ENCODE peak calls at places on chromosomes 3 and 15, in seven cellular contexts. L is stomach, V is tibial nerve, W is A549, G is HepG2, X is ovary, I is suprapubic skin. P is an unnamed sample.
A peak's percentile ranks its signal among the peaks of the same experiment; 100 is the strongest.

GRCh38 chr3:128665362-128666021 is 14.9 kb upstream of the RPN1 start:
- DNase-seq in L (no peak), V (no peak), W (peak; percentile 31), G (no peak), X (no peak), I (no peak), P (no peak)

GRCh38 chr3:168165390-168166269 is 69.9 kb upstream of the GOLIM4 start:
- DNase-seq in L (peak; percentile 66), V (peak; percentile 83), W (peak; percentile 66), G (peak; percentile 73), X (no peak), I (peak; percentile 73), P (no peak)

GRCh38 chr15:65329991-65330735 is 25.7 kb downstream of the RNU5B-1 start:
- DNase-seq in L (no peak), V (no peak), W (no peak), G (no peak), X (peak; percentile 55), I (no peak), P (no peak)

GRCh38 chr15:90836296-90836871 is 32.0 kb upstream of the FURIN start:
- DNase-seq in L (no peak), V (no peak), W (peak; percentile 53), G (peak; percentile 53), X (no peak), I (no peak), P (no peak)

GRCh38 chr3:48409291-48410201 is 20.3 kb downstream of the PLXNB1 start:
- DNase-seq in L (no peak), V (no peak), W (no peak), G (no peak), X (no peak), I (peak; percentile 61), P (peak; percentile 70)

GRCh38 chr3:55873523-55874254 is 386.6 kb upstream of the WNT5A start:
- DNase-seq in L (no peak), V (no peak), W (peak; percentile 76), G (peak; percentile 4), X (no peak), I (no peak), P (no peak)

GRCh38 chr15:63221346-63221745 is 31.9 kb downstream of the RAB8B start:
- DNase-seq in L (no peak), V (no peak), W (no peak), G (no peak), X (no peak), I (no peak), P (no peak)

GRCh38 chr3:124741027-124741426 is 10.8 kb downstream of the UMPS start:
- DNase-seq in L (no peak), V (no peak), W (no peak), G (no peak), X (no peak), I (no peak), P (no peak)

GRCh38 chr3:2856062-2856792 is 253.9 kb downstream of the IL5RA start:
- DNase-seq in L (no peak), V (no peak), W (no peak), G (no peak), X (no peak), I (no peak), P (no peak)

GRCh38 chr3:173737167-173737808 is 339.7 kb downstream of the NLGN1 start:
- DNase-seq in L (no peak), V (no peak), W (no peak), G (no peak), X (no peak), I (no peak), P (no peak)

GRCh38 chr3:43505351-43505750 is 116.5 kb downstream of the ANO10 start:
- DNase-seq in L (no peak), V (no peak), W (no peak), G (no peak), X (no peak), I (no peak), P (no peak)

GRCh38 chr15:47507221-47507985 is 209.9 kb upstream of the SEMA6D start:
- DNase-seq in L (no peak), V (no peak), W (no peak), G (no peak), X (no peak), I (no peak), P (no peak)

GRCh38 chr3:33722186-33722585 is 4.1 kb upstream of the CLASP2 start:
- DNase-seq in L (no peak), V (no peak), W (no peak), G (no peak), X (no peak), I (no peak), P (no peak)

GRCh38 chr3:10519236-10519635 is 13.8 kb upstream of the ATP2B2 start:
- DNase-seq in L (peak; percentile 8), V (no peak), W (no peak), G (no peak), X (peak; percentile 4), I (peak; percentile 15), P (peak; percentile 7)

GRCh38 chr15:99509686-99510461 is 55.9 kb upstream of the MEF2A start:
- DNase-seq in L (no peak), V (no peak), W (no peak), G (no peak), X (no peak), I (no peak), P (no peak)

GRCh38 chr3:105661461-105661860 is 207.4 kb downstream of the CBLB start:
- DNase-seq in L (no peak), V (no peak), W (no peak), G (no peak), X (no peak), I (no peak), P (no peak)

GRCh38 chr3:128996741-128997140 is 2.9 kb upstream of the CFAP92 start:
- DNase-seq in L (no peak), V (no peak), W (no peak), G (no peak), X (no peak), I (no peak), P (no peak)

GRCh38 chr3:22759636-22760310 is 443.4 kb upstream of the UBE2E2 start:
- DNase-seq in L (no peak), V (no peak), W (no peak), G (no peak), X (no peak), I (no peak), P (no peak)

GRCh38 chr3:140151321-140151720 is 216.3 kb downstream of the CLSTN2 start:
- DNase-seq in L (no peak), V (no peak), W (no peak), G (no peak), X (no peak), I (no peak), P (no peak)

GRCh38 chr15:79924379-79924778 is 27.6 kb upstream of the MTHFS start:
- DNase-seq in L (no peak), V (no peak), W (no peak), G (no peak), X (peak; percentile 49), I (no peak), P (peak; percentile 82)

GRCh38 chr15:79919749-79920511 is 23.1 kb upstream of the MTHFS start:
- DNase-seq in L (no peak), V (no peak), W (no peak), G (no peak), X (no peak), I (no peak), P (no peak)

GRCh38 chr15:79923515-79924169 is 26.8 kb upstream of the MTHFS start:
- DNase-seq in L (peak; percentile 97), V (peak; percentile 84), W (peak; percentile 99), G (peak; percentile 93), X (peak; percentile 95), I (peak; percentile 94), P (peak; percentile 99)

GRCh38 chr15:79922512-79923067 is 25.8 kb upstream of the MTHFS start:
- DNase-seq in L (no peak), V (no peak), W (no peak), G (no peak), X (no peak), I (no peak), P (no peak)

GRCh38 chr15:79923068-79923514 is 26.3 kb upstream of the MTHFS start:
- DNase-seq in L (peak; percentile 63), V (peak; percentile 14), W (peak; percentile 69), G (peak; percentile 40), X (peak; percentile 69), I (peak; percentile 77), P (peak; percentile 80)
- TF ChIP-seq POLR2A in L (no peak), V (no peak), W (peak; percentile 4), G (no peak), X (no peak), I (no peak), P (no peak)

DNA sequence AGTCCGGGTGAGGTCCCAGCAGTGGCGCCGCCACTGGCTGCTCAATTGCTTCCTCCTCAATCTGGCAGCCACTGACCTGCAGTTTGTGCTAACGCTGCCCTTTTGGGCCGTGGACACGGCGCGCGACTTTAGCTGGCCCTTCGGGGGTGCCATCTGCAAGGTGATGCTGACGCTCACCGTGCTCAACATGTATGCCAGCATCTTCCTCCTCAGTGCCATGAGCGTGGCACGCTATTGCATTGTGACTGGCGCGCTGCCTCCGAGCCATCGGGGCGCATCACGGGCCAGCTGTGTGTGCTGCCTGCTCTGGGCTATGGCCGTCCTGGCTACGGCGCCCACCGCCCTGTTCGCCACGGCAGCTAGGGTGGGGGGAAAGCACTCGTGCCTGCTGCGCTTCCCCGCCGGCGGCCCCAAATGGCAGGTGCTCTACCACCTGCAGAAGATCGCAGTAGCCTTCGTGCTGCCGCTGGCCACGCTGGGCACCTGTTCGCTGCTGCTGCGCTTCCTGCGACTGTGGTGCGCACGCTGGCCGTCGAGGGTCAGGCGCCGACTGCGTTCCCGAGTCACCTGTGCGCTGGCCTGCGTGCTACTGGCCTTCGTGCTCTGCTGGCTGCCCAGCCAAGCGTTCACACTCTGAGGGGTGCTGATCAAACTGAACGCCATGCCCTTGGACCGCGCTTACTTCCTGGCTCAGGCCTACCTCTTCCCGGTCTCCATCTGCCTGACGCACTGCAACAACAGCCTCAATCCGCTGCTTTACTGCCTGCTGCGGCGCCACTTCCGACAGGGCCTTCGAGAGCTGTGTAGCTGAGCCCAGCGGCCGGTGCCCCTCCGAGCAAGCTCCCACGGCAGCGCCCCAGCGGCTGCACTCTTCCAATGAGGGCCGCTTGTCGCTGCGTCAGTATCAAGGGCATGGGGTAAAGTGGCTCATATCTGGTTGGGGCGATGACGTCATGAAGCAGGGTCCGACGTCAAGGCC is 20.3 kb upstream of the ADAMTS7 start:
- DNase-seq in L (no peak), V (no peak), W (no peak), G (no peak), X (no peak), I (no peak), P (peak; percentile 82)
- H3K4me3 ChIP-seq in L (no peak overlapping the region), V (no peak overlapping the region), W (no peak overlapping the region), G (no peak overlapping the region), X (no peak overlapping the region), I (no peak overlapping the region), P (no peak overlapping the region)

GRCh38 chr3:120673116-120673515 is 8.9 kb downstream of the HGD start:
- DNase-seq in L (peak; percentile 29), V (no peak), W (no peak), G (no peak), X (no peak), I (no peak), P (no peak)
- TF ChIP-seq EP300 in L (no peak), V (no peak), W (no peak), G (no peak), X (no peak), I (no peak), P (no peak)

DNA sequence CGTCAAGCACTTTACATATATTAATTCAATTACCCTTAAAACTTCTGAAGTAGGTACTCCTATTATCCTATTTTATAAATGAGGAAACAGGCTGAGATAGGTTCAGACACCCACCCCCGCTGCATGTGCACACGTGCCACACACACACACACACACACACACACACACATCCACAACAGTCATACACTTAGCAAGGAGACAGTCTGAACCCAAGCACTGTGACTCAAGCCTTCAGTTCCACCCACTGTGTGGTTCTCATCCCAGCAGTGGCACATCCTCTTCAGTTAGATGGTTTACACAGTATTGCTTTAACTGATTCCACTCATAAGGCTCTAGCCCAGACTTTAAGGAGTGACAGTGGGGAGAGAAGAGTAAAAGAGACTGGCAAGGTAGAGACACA is 91.1 kb upstream of the FGF7 start:
- DNase-seq in L (no peak), V (no peak), W (no peak), G (no peak), X (no peak), I (no peak), P (no peak)
- TF ChIP-seq POLR2A in L (no peak), V (no peak), W (no peak), G (no peak), X (no peak), I (no peak), P (no peak)

P was measured in upper lobe of left lung.